ENCODE peak calls at places on chromosomes 2 and 18, in eight cellular contexts. H is spleen, P is stomach, L is MM.1S, A is GM12865, O is cardiac fibroblast, G is GM13976, K is K562. B is an unnamed sample.

GRCh38 chr18:58484989-58485962 is 143.6 kb downstream of the ALPK2 start:
- DNase-seq in K (no peak), O (no peak), A (no peak), G (no peak), H (no peak), L (no peak), P (no peak), B (no peak)

GRCh38 chr18:12295389-12296086 is 12.5 kb upstream of the TUBB6 start:
- DNase-seq in G (no peak), A (no peak), H (no peak), P (no peak), K (no peak), O (no peak), L (no peak), B (no peak)

GRCh38 chr2:217599906-217600305 is 402.9 kb downstream of the TNS1 start:
- DNase-seq in A (no peak), K (no peak), L (no peak), O (no peak), G (no peak), P (no peak), H (no peak), B (no peak)

GRCh38 chr18:45456076-45457066 is 158.9 kb upstream of the SLC14A2 start:
- DNase-seq in P (no peak), H (no peak), A (peak), G (no peak), O (no peak), L (no peak), K (no peak), B (no peak)

GRCh38 chr2:174292908-174293307 is 41.8 kb upstream of the SP9 start:
- DNase-seq in G (no peak), A (no peak), K (no peak), O (no peak), H (no peak), P (no peak), L (no peak), B (no peak)

GRCh38 chr2:49192041-49192440 is 37.7 kb upstream of the FSHR start:
- DNase-seq in O (no peak), H (no peak), P (no peak), A (no peak), G (no peak), K (no peak), L (no peak), B (no peak)

GRCh38 chr2:5360081-5360480 is 332.1 kb upstream of the SOX11 start:
- DNase-seq in L (no peak), A (no peak), G (no peak), K (no peak), O (no peak), P (no peak), H (no peak), B (no peak)

GRCh38 chr2:26526589-26526988 is 48.7 kb upstream of the OTOF start:
- DNase-seq in A (no peak), G (no peak), H (no peak), O (no peak), K (no peak), P (no peak), L (no peak), B (no peak)

GRCh38 chr18:45416168-45416567 is 199.1 kb upstream of the SLC14A2 start:
- DNase-seq in H (no peak), L (no peak), P (no peak), O (peak), K (no peak), G (no peak), A (no peak), B (no peak)

GRCh38 chr2:160956243-160956802 is 203.9 kb upstream of the TANK start:
- DNase-seq in P (no peak), O (peak), H (no peak), A (no peak), G (no peak), L (no peak), K (no peak), B (no peak)

GRCh38 chr2:175366814-175367213 is 185.3 kb upstream of the ATP5MC3 start:
- DNase-seq in L (peak), A (peak), O (peak), K (peak), G (peak), H (no peak), P (no peak), B (peak)

GRCh38 chr2:65228249-65228750 is 669 bp downstream of the ACTR2 start:
- DNase-seq in P (no peak), H (no peak), O (peak), A (peak), G (peak), L (peak), K (no peak), B (peak)

GRCh38 chr2:197128897-197129296 is 181.7 kb downstream of the ANKRD44 start:
- DNase-seq in H (no peak), O (no peak), A (no peak), P (no peak), L (no peak), K (no peak), G (no peak), B (no peak)

GRCh38 chr18:51082571-51083264 is 52.7 kb downstream of the SMAD4 start:
- DNase-seq in G (peak), H (no peak), A (peak), O (peak), L (no peak), K (no peak), P (no peak), B (peak)

GRCh38 chr2:39696072-39696471 is 30.4 kb downstream of the TMEM178A start:
- DNase-seq in G (no peak), H (no peak), P (no peak), O (peak), A (no peak), K (no peak), L (no peak), B (no peak)

GRCh38 chr2:48016620-48017019 is 110.3 kb upstream of the FBXO11 start:
- DNase-seq in A (peak), P (no peak), K (peak), L (no peak), H (no peak), G (no peak), O (no peak), B (no peak)

GRCh38 chr2:70992945-70993688 is 1.6 kb downstream of the TEX261 start:
- DNase-seq in P (no peak), O (no peak), G (peak), L (no peak), K (peak), A (no peak), H (peak), B (peak)

GRCh38 chr2:72083751-72084583 is 63.7 kb downstream of the CYP26B1 start:
- DNase-seq in A (no peak), H (no peak), K (no peak), O (no peak), L (no peak), G (no peak), P (no peak), B (no peak)

GRCh38 chr2:118842687-118843491 is 4.6 kb downstream of the EN1 start:
- DNase-seq in K (no peak), G (peak), P (no peak), O (no peak), L (no peak), A (no peak), H (peak), B (peak)

GRCh38 chr2:80454628-80455027 is 150.1 kb upstream of the LRRTM1 start:
- DNase-seq in K (no peak), P (no peak), L (no peak), H (peak), G (no peak), O (no peak), A (no peak), B (no peak)

GRCh38 chr18:304887-305529 is 37.2 kb upstream of the THOC1 start:
- DNase-seq in A (no peak), H (no peak), K (no peak), L (no peak), G (no peak), P (no peak), O (no peak), B (no peak)
- TF ChIP-seq CTCF in A (no peak), H (no peak), K (no peak), L (no peak), G (no peak), P (no peak), O (no peak), B (no peak)

DNA sequence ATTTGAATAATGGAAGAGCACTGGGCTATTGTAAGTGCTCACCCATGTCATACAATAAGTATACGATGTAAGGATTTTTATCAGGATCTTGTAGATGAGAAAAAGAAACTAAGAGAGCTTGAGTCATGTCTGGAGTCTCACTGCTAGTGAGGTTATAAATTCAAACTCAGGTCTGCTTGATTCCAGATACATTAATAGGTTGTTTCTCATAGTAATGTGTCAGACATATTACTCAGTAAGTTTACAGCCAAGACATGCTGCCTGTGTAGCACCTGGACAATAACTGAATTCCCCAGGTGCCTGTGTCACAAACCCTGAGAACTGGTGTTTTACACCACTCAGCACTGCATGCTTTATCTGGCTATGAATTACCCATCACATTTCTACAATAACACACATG is 216.9 kb upstream of the LRP1B start:
- DNase-seq in K (no peak), G (no peak), O (no peak), P (no peak), H (no peak), L (no peak), A (no peak), B (no peak)
- TF ChIP-seq CTCF in K (no peak), G (no peak), O (no peak), P (no peak), H (no peak), L (no peak), A (no peak), B (no peak)

GRCh38 chr18:10008006-10008647 is 94.3 kb downstream of the VAPA start:
- DNase-seq in K (no peak), O (no peak), A (no peak), P (no peak), G (no peak), H (no peak), L (no peak), B (no peak)

GRCh38 chr18:10003866-10004265 is 90.0 kb downstream of the VAPA start:
- DNase-seq in O (no peak), P (no peak), L (no peak), G (no peak), K (no peak), H (no peak), A (no peak), B (no peak)

GRCh38 chr18:10009321-10010144 is 95.7 kb downstream of the VAPA start:
- DNase-seq in P (no peak), O (no peak), K (no peak), H (no peak), A (no peak), G (no peak), L (no peak), B (no peak)

GRCh38 chr18:10003281-10003680 is 89.5 kb downstream of the VAPA start:
- DNase-seq in O (no peak), G (no peak), L (no peak), P (no peak), A (no peak), K (no peak), H (no peak), B (no peak)

GRCh38 chr18:10006261-10006903 is 92.6 kb downstream of the VAPA start:
- DNase-seq in O (peak), A (no peak), L (no peak), H (no peak), G (no peak), K (no peak), P (no peak), B (peak)
- TF ChIP-seq CTCF in O (peak), A (no peak), L (no peak), H (no peak), G (no peak), K (peak), P (no peak), B (peak)

GRCh38 chr18:35172451-35173035 is 68.3 kb upstream of the ZNF397 start:
- DNase-seq in H (no peak), A (no peak), L (no peak), P (no peak), K (no peak), G (no peak), O (peak), B (no peak)

GRCh38 chr18:35171315-35171987 is 69.4 kb upstream of the ZNF397 start:
- DNase-seq in P (no peak), O (no peak), G (no peak), A (no peak), L (no peak), H (no peak), K (no peak), B (no peak)

GRCh38 chr18:35174093-35174731 is 66.6 kb upstream of the ZNF397 start:
- DNase-seq in H (no peak), K (peak), G (no peak), L (peak), A (peak), O (no peak), P (no peak), B (peak)

GRCh38 chr18:35176925-35177324 is 63.9 kb upstream of the ZNF397 start:
- DNase-seq in O (no peak), H (no peak), L (no peak), P (no peak), A (no peak), G (no peak), K (no peak), B (no peak)

GRCh38 chr18:35172009-35172408 is 68.8 kb upstream of the ZNF397 start:
- DNase-seq in O (no peak), K (no peak), A (no peak), P (no peak), L (no peak), G (no peak), H (no peak), B (no peak)
- TF ChIP-seq CTCF in O (no peak), K (no peak), A (no peak), P (no peak), L (no peak), G (no peak), H (no peak), B (no peak)

GRCh38 chr2:130286983-130287655 is 55.6 kb upstream of the IMP4 start:
- DNase-seq in P (no peak), L (no peak), K (no peak), A (no peak), O (no peak), H (peak), G (no peak), B (no peak)

GRCh38 chr2:130287656-130288026 is 55.1 kb upstream of the IMP4 start:
- DNase-seq in A (no peak), H (peak), G (no peak), P (no peak), K (no peak), O (no peak), L (no peak), B (no peak)

GRCh38 chr2:130289780-130290179 is 52.9 kb upstream of the IMP4 start:
- DNase-seq in A (no peak), H (no peak), P (no peak), O (no peak), L (no peak), G (no peak), K (no peak), B (no peak)

GRCh38 chr2:130288467-130289403 is 54.0 kb upstream of the IMP4 start:
- DNase-seq in A (no peak), H (peak), G (no peak), L (no peak), K (peak), O (no peak), P (no peak), B (no peak)
- TF ChIP-seq CTCF in A (no peak), H (no peak), G (no peak), L (no peak), K (peak), O (no peak), P (no peak), B (no peak)

GRCh38 chr2:127573298-127573697 is 37.8 kb downstream of the MYO7B start:
- DNase-seq in L (no peak), O (no peak), P (peak), A (no peak), G (no peak), K (no peak), H (no peak), B (no peak)
- TF ChIP-seq CTCF in L (no peak), O (no peak), P (no peak), A (no peak), G (no peak), K (no peak), H (no peak), B (no peak)

DNA sequence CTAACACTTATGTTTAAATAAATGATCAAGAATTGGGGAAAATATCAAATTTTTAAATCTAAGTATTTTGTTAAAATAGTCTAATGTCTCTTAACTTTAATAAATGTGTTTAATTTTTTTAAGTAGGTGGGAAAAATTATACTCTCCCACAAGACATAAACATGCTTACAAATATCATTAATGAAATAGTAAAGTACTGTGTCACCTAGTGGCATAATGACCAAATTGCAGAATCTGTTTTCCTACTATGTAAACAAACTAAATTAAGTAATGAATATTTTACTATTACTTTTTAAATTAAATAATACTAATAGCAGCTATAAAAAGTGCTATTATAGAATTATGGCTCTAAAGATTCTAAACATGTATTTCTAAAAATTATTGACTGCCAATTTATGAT is 52.0 kb upstream of the CHAC2 start:
- DNase-seq in L (peak), G (no peak), O (peak), A (peak), P (no peak), K (no peak), H (no peak), B (no peak)
- TF ChIP-seq CTCF in L (peak), G (no peak), O (peak), A (peak), P (peak), K (peak), H (no peak), B (peak)

DNA sequence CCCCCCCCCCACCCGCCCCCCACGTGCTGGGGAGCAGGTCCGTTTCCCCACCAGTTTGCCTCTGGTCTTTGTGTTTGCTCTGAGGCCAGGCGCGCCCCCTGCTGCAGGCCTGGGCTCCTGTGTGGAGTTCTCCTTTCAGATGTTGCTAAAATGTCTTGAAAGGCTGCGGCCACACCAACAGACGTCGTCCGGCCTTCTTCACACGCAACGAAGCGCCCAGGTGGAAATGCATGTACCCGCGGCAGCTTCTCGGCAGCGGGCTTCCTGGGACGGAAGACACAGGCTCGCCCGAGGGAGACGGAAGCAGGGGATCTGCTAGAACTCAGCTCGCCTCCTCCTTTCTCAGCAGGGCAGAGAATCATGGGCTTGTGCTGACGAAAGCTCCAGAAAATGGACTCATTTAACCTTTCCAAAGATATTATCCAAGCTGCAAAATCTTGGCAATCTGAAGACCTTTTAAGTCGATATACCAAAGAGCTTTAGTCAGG is 125.3 kb upstream of the ZNF516 start:
- DNase-seq in A (peak), P (peak), H (peak), O (peak), G (peak), L (peak), K (no peak), B (peak)
- TF ChIP-seq CTCF in A (peak), P (peak), H (no peak), O (peak), G (peak), L (peak), K (peak), B (peak)

GRCh38 chr18:7980136-7980535 is 413.0 kb downstream of the PTPRM start:
- DNase-seq in G (no peak), H (no peak), P (no peak), L (no peak), A (peak), O (no peak), K (no peak), B (no peak)
- TF ChIP-seq CTCF in G (no peak), H (no peak), P (no peak), L (peak), A (peak), O (peak), K (peak), B (no peak)